ENCODE peak calls at places on chromosome 21, in seven cellular contexts. Y, J, O, Q, Z, W and L are unnamed samples.

GRCh38 chr21:39445339-39446269 is at the start of gene LCA5L:
- DNase-seq in Q (peak; percentile 100), Z (peak; percentile 92), J (peak; percentile 94), W (peak; percentile 93), O (peak; percentile 92), Y (peak; percentile 76), L (peak; percentile 90)

GRCh38 chr21:40049031-40049958 is 182.1 kb downstream of the PCP4 start:
- DNase-seq in Y (no peak), Z (no peak), Q (no peak), J (no peak), O (no peak), W (peak; percentile 14), L (no peak)

GRCh38 chr21:16418211-16418610 is 688.4 kb downstream of the USP25 start:
- DNase-seq in Y (no peak), J (no peak), O (no peak), Z (no peak), W (no peak), Q (no peak), L (no peak)

GRCh38 chr21:44982558-44983244 is 42.9 kb downstream of the SLX9 start:
- DNase-seq in Q (no peak), W (no peak), J (no peak), O (peak; percentile 24), Y (peak; percentile 80), Z (peak; percentile 73), L (no peak)

GRCh38 chr21:45747802-45748445 is 104.4 kb downstream of the PCBP3 start:
- DNase-seq in O (peak; percentile 23), Q (no peak), Y (no peak), J (no peak), W (no peak), Z (no peak), L (no peak)

GRCh38 chr21:17769049-17769845 is 49.9 kb downstream of the C21orf91 start:
- DNase-seq in W (no peak), Q (no peak), Z (no peak), O (no peak), J (no peak), Y (no peak), L (no peak)

GRCh38 chr21:16587141-16587570 is 857.4 kb downstream of the USP25 start:
- DNase-seq in O (peak; percentile 84), Y (peak; percentile 38), W (peak; percentile 60), Z (peak; percentile 60), Q (no peak), J (peak; percentile 28), L (no peak)

GRCh38 chr21:44456915-44457736 is 1.8 kb downstream of the LRRC3 start:
- DNase-seq in W (no peak), J (no peak), O (no peak), Y (no peak), Z (no peak), Q (no peak), L (peak; percentile 14)

GRCh38 chr21:38839683-38840286 is 34.1 kb downstream of the ETS2 start:
- DNase-seq in Q (no peak), W (no peak), J (no peak), Y (no peak), O (peak; percentile 53), Z (no peak), L (peak; percentile 43)

GRCh38 chr21:26142363-26142762 is 28.2 kb downstream of the APP start:
- DNase-seq in Z (no peak), J (no peak), O (no peak), W (no peak), Q (no peak), Y (no peak), L (no peak)

GRCh38 chr21:46212721-46213484 is 15.7 kb downstream of the LSS start:
- DNase-seq in Q (no peak), O (no peak), W (no peak), Y (no peak), J (no peak), Z (no peak), L (no peak)

GRCh38 chr21:44702973-44703730 is 6.2 kb downstream of the KRTAP10-12 start:
- DNase-seq in Q (no peak), J (no peak), O (no peak), W (no peak), Z (no peak), Y (peak; percentile 55), L (no peak)

GRCh38 chr21:45286671-45287437 is 841 bp downstream of the POFUT2 start:
- DNase-seq in W (peak; percentile 8), J (peak; percentile 53), O (no peak), Q (peak; percentile 75), Z (peak; percentile 23), Y (no peak), L (peak; percentile 19)

GRCh38 chr21:25127811-25128210 is 479.5 kb downstream of the MRPL39 start:
- DNase-seq in O (no peak), Z (no peak), Q (no peak), Y (no peak), W (no peak), J (no peak), L (no peak)

GRCh38 chr21:25127007-25127406 is 480.3 kb downstream of the MRPL39 start:
- DNase-seq in Y (no peak), Q (no peak), Z (no peak), O (no peak), W (no peak), J (no peak), L (no peak)

DNA sequence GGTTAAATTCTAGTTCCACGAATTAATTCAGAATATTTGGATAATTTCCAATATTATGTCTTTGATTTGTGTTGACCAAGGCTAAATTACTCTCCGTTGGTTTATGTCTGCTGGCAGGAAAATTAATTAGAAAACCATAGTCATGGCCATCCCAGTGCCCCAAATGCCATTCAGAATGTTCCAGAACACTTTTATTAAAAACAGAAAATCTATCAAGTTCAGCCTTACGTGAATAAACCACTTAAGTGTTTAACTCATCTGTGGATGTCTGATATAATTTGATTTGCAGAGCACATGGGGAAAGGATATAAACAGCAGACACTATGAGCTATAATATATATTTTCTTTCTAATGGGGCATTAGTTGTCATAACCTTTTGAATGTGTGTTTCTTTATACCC is 480.7 kb downstream of the MRPL39 start:
- DNase-seq in W (no peak), J (no peak), Z (no peak), Q (no peak), O (no peak), Y (no peak), L (no peak)
- TF ChIP-seq EP300 in W (no peak), J (no peak), Z (no peak), Q (no peak), O (no peak), Y (no peak), L (no peak)

GRCh38 chr21:20591294-20591693 is 406.9 kb upstream of the NCAM2 start:
- DNase-seq in Q (no peak), J (no peak), W (no peak), O (no peak), Z (no peak), Y (no peak), L (no peak)

DNA sequence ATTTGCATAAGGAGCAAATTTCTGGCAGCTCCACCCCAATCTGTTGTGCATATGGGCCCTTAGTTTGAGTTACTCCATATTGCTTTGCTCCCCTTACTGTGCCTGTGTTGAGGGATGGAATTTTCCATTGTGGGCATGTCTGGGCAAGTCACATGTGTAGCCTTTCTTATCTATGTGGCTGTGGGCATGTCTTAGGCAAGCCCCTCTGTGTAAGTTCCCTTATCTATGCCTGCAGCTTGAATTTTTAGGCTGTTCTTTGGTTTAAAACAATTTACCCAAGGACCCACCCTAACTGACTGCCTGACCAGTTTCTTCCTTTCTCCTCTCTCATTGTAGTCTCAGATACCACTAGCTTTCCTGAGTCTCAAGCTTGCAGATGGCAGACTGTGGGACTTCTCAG is 405.7 kb upstream of the NCAM2 start:
- DNase-seq in Q (no peak), Y (no peak), J (no peak), Z (no peak), W (no peak), O (no peak), L (no peak)
- H3K27ac ChIP-seq in Q (no peak overlapping the region), Y (no peak overlapping the region), J (no peak overlapping the region), Z (no peak overlapping the region), W (no peak overlapping the region), O (no peak overlapping the region), L (no peak overlapping the region)

DNA sequence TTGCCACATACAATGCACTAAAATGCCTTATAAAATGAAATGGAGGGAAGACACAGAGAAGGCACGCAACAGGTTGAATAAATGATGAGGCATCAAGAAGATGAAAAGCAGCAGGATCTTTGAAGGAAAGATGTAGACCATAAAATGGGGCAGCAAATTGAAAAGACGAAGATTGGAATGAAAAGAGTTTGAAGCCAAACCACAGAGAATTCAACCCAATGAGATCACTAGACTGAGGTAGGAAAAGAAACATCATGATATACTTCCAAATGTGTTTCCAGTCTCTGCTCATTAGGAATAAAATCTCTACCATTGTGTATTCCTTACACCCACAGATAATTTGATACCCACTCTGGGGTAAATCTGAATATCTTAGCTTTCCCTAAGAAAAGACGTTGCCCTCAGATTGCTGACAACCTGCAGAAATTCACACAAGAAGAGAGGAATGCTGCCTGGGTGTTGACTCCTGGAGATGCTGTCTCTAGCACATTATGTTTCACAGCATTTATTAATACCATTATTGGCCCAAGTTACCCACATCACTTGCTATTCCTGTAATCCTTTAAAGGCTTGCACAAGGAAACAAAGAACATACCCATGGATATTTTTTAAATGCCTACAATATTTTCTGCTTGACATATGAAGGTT is 230.8 kb downstream of the LTN1 start:
- DNase-seq in W (no peak), J (no peak), Q (no peak), Y (no peak), Z (no peak), O (no peak), L (no peak)
- TF ChIP-seq CTCF in W (no peak), J (no peak), Q (no peak), Y (no peak), Z (no peak), O (no peak), L (no peak)

GRCh38 chr21:32252136-32252535 is 26.7 kb downstream of the MIS18A start:
- DNase-seq in O (no peak), Q (no peak), J (no peak), Z (no peak), W (no peak), Y (no peak), L (no peak)

GRCh38 chr21:32249551-32250280 is 29.1 kb downstream of the MIS18A start:
- DNase-seq in Q (no peak), W (no peak), Y (no peak), O (no peak), J (no peak), Z (no peak), L (no peak)

GRCh38 chr21:32256873-32257620 is 21.8 kb downstream of the MIS18A start:
- DNase-seq in Y (no peak), O (peak; percentile 27), Q (no peak), J (peak; percentile 82), W (peak; percentile 53), Z (peak; percentile 61), L (no peak)

GRCh38 chr21:32256226-32256625 is 22.6 kb downstream of the MIS18A start:
- DNase-seq in W (no peak), O (no peak), Y (no peak), Q (no peak), J (no peak), Z (no peak), L (no peak)

GRCh38 chr21:32253215-32253641 is 25.6 kb downstream of the MIS18A start:
- DNase-seq in W (no peak), J (no peak), Q (no peak), Z (no peak), O (no peak), Y (no peak), L (no peak)
- TF ChIP-seq EP300 in W (no peak), J (no peak), Q (no peak), Z (no peak), O (no peak), Y (no peak), L (no peak)

GRCh38 chr21:34846601-34847112 is 177.9 kb downstream of the CLIC6 start:
- DNase-seq in Q (no peak), J (no peak), W (peak; percentile 40), O (peak; percentile 50), Z (no peak), Y (no peak), L (peak; percentile 74)
- H3K27ac ChIP-seq in Q (no peak overlapping the region), J (no peak overlapping the region), W (peak overlapping the region; percentile 73), O (peak overlapping the region; percentile 64), Z (peak overlapping the region; percentile 85), Y (no peak overlapping the region), L (peak overlapping the region; percentile 84)

GRCh38 chr21:42233067-42233981 is 14.4 kb downstream of the ABCG1 start:
- DNase-seq in J (no peak), Z (peak; percentile 62), O (peak; percentile 21), Q (peak; percentile 51), Y (peak; percentile 30), W (peak; percentile 77), L (no peak)
- TF ChIP-seq CTCF in J (no peak), Z (no peak), O (no peak), Q (peak; percentile 15), Y (peak; percentile 9), W (peak; percentile 71), L (peak; percentile 45)